ENCODE peak calls at places on chromosomes 1 and 21, in four cellular contexts. One of them, this sample, is unnamed.

GRCh38 chr1:91078859-91079258 is 57.0 kb upstream of the ZNF644 start:
- DNase-seq in neural crest cell: no peak
- DNase-seq in glutamatergic neuron: no peak
- DNase-seq in body of pancreas: no peak
- DNase-seq in this sample: no peak

GRCh38 chr1:161962094-161962887 is 61.4 kb downstream of the OLFML2B start:
- DNase-seq in neural crest cell: no peak
- DNase-seq in glutamatergic neuron: no peak
- DNase-seq in body of pancreas: no peak
- DNase-seq in this sample: no peak

GRCh38 chr1:238916828-238917227 is 469.5 kb upstream of the CHRM3 start:
- DNase-seq in neural crest cell: no peak
- DNase-seq in glutamatergic neuron: no peak
- DNase-seq in body of pancreas: no peak
- DNase-seq in this sample: no peak

GRCh38 chr1:22323141-22323845 is 128.4 kb upstream of the ZBTB40 start:
- DNase-seq in neural crest cell: no peak
- DNase-seq in glutamatergic neuron: no peak
- DNase-seq in body of pancreas: no peak
- DNase-seq in this sample: no peak

GRCh38 chr21:29710498-29710897 is 229.3 kb downstream of the GRIK1 start:
- DNase-seq in neural crest cell: no peak
- DNase-seq in glutamatergic neuron: no peak
- DNase-seq in body of pancreas: no peak
- DNase-seq in this sample: no peak

GRCh38 chr21:45415188-45415942 is 10.4 kb downstream of the COL18A1 start:
- DNase-seq in neural crest cell: no peak
- DNase-seq in glutamatergic neuron: peak; percentile 13
- DNase-seq in body of pancreas: peak; percentile 10
- DNase-seq in this sample: no peak

GRCh38 chr21:34537838-34538237 is 25.8 kb upstream of the KCNE1 start:
- DNase-seq in neural crest cell: no peak
- DNase-seq in glutamatergic neuron: no peak
- DNase-seq in body of pancreas: no peak
- DNase-seq in this sample: no peak

GRCh38 chr1:118871510-118872240 is 116.5 kb downstream of the TBX15 start:
- DNase-seq in neural crest cell: no peak
- DNase-seq in glutamatergic neuron: no peak
- DNase-seq in body of pancreas: no peak
- DNase-seq in this sample: no peak

GRCh38 chr1:223487514-223488259 is 94.5 kb downstream of the CCDC185 start:
- DNase-seq in neural crest cell: no peak
- DNase-seq in glutamatergic neuron: no peak
- DNase-seq in body of pancreas: no peak
- DNase-seq in this sample: no peak

GRCh38 chr21:46515109-46515508 is 56.4 kb downstream of the DIP2A start:
- DNase-seq in neural crest cell: no peak
- DNase-seq in glutamatergic neuron: no peak
- DNase-seq in body of pancreas: peak; percentile 82
- DNase-seq in this sample: no peak

GRCh38 chr21:38384246-38384576 is 114.1 kb downstream of the ERG start:
- DNase-seq in neural crest cell: no peak
- DNase-seq in glutamatergic neuron: no peak
- DNase-seq in body of pancreas: no peak
- DNase-seq in this sample: no peak

GRCh38 chr1:67978988-67979516 is 71.4 kb downstream of the DIRAS3 start:
- DNase-seq in neural crest cell: no peak
- DNase-seq in glutamatergic neuron: no peak
- DNase-seq in body of pancreas: no peak
- DNase-seq in this sample: no peak

GRCh38 chr1:173561263-173561662 is 41.6 kb downstream of the SLC9C2 start:
- DNase-seq in neural crest cell: no peak
- DNase-seq in glutamatergic neuron: no peak
- DNase-seq in body of pancreas: no peak
- DNase-seq in this sample: no peak

GRCh38 chr1:156504062-156504813 is 3.7 kb upstream of the MEF2D start:
- DNase-seq in neural crest cell: no peak
- DNase-seq in glutamatergic neuron: no peak
- DNase-seq in body of pancreas: no peak
- DNase-seq in this sample: no peak

GRCh38 chr1:175097361-175097760 is 29.7 kb downstream of the TNN start:
- DNase-seq in neural crest cell: no peak
- DNase-seq in glutamatergic neuron: no peak
- DNase-seq in body of pancreas: no peak
- DNase-seq in this sample: no peak

GRCh38 chr1:32871364-32872188 is 864 bp upstream of the FNDC5 start:
- DNase-seq in neural crest cell: no peak
- DNase-seq in glutamatergic neuron: no peak
- DNase-seq in body of pancreas: no peak
- DNase-seq in this sample: no peak

GRCh38 chr1:221397606-221398005 is 344.3 kb downstream of the DUSP10 start:
- DNase-seq in neural crest cell: no peak
- DNase-seq in glutamatergic neuron: no peak
- DNase-seq in body of pancreas: no peak
- DNase-seq in this sample: no peak

GRCh38 chr1:165531021-165531420 is 12.8 kb upstream of the LRRC52 start:
- DNase-seq in neural crest cell: no peak
- DNase-seq in glutamatergic neuron: no peak
- DNase-seq in body of pancreas: peak; percentile 40
- DNase-seq in this sample: no peak

GRCh38 chr1:17281775-17282181 is 26.2 kb upstream of the PADI4 start:
- DNase-seq in neural crest cell: no peak
- DNase-seq in glutamatergic neuron: no peak
- DNase-seq in body of pancreas: no peak
- DNase-seq in this sample: peak; percentile 79

GRCh38 chr1:33680281-33680840 is 183.5 kb upstream of the HMGB4 start:
- DNase-seq in neural crest cell: no peak
- DNase-seq in glutamatergic neuron: no peak
- DNase-seq in body of pancreas: no peak
- DNase-seq in this sample: no peak

GRCh38 chr1:212228591-212229119 is 56.6 kb upstream of the PPP2R5A start:
- DNase-seq in neural crest cell: no peak
- DNase-seq in glutamatergic neuron: no peak
- DNase-seq in body of pancreas: peak; percentile 85
- DNase-seq in this sample: no peak

GRCh38 chr1:99429754-99430153 is 165.5 kb downstream of the PLPPR4 start:
- DNase-seq in neural crest cell: no peak
- DNase-seq in glutamatergic neuron: no peak
- DNase-seq in body of pancreas: no peak
- DNase-seq in this sample: no peak

GRCh38 chr1:97934491-97934890 is 13.7 kb upstream of the DPYD start:
- DNase-seq in neural crest cell: no peak
- DNase-seq in glutamatergic neuron: no peak
- DNase-seq in body of pancreas: no peak
- DNase-seq in this sample: no peak

GRCh38 chr1:177286396-177286795 is 115.6 kb downstream of the BRINP2 start:
- DNase-seq in neural crest cell: no peak
- DNase-seq in glutamatergic neuron: no peak
- DNase-seq in body of pancreas: no peak
- DNase-seq in this sample: no peak

GRCh38 chr1:37930246-37931142 is 16.4 kb downstream of the INPP5B start:
- DNase-seq in neural crest cell: no peak
- DNase-seq in glutamatergic neuron: no peak
- DNase-seq in body of pancreas: no peak
- DNase-seq in this sample: no peak

GRCh38 chr1:108679586-108680213 is 12.4 kb upstream of the PRPF38B start:
- DNase-seq in neural crest cell: no peak
- DNase-seq in glutamatergic neuron: no peak
- DNase-seq in body of pancreas: no peak
- DNase-seq in this sample: no peak

GRCh38 chr21:45818904-45819285 is 162.7 kb upstream of the COL6A1 start:
- DNase-seq in neural crest cell: no peak
- DNase-seq in glutamatergic neuron: no peak
- DNase-seq in body of pancreas: no peak
- DNase-seq in this sample: peak; percentile 90

GRCh38 chr1:37940299-37940947 is 6.4 kb downstream of the INPP5B start:
- DNase-seq in neural crest cell: no peak
- DNase-seq in glutamatergic neuron: no peak
- DNase-seq in body of pancreas: peak; percentile 55
- DNase-seq in this sample: no peak

GRCh38 chr1:225554216-225554812 is 98.6 kb downstream of the ENAH start:
- DNase-seq in neural crest cell: no peak
- DNase-seq in glutamatergic neuron: no peak
- DNase-seq in body of pancreas: no peak
- DNase-seq in this sample: no peak

GRCh38 chr1:94658221-94658620 is 116.7 kb upstream of the F3 start:
- DNase-seq in neural crest cell: no peak
- DNase-seq in glutamatergic neuron: no peak
- DNase-seq in body of pancreas: peak; percentile 49
- DNase-seq in this sample: no peak

GRCh38 chr21:34022557-34023335 is 50.6 kb upstream of the MRPS6 start:
- DNase-seq in neural crest cell: no peak
- DNase-seq in glutamatergic neuron: no peak
- DNase-seq in body of pancreas: no peak
- DNase-seq in this sample: peak; percentile 83

GRCh38 chr21:43761886-43762285 is 14.2 kb downstream of the CSTB start:
- DNase-seq in neural crest cell: no peak
- DNase-seq in glutamatergic neuron: no peak
- DNase-seq in body of pancreas: no peak
- DNase-seq in this sample: no peak

GRCh38 chr21:44596068-44596725 is 3.9 kb upstream of the KRTAP10-6 start:
- DNase-seq in neural crest cell: no peak
- DNase-seq in glutamatergic neuron: no peak
- DNase-seq in body of pancreas: no peak
- DNase-seq in this sample: no peak

GRCh38 chr1:211634461-211634860 is 41.0 kb downstream of the NEK2 start:
- DNase-seq in neural crest cell: no peak
- DNase-seq in glutamatergic neuron: no peak
- DNase-seq in body of pancreas: no peak
- DNase-seq in this sample: no peak

GRCh38 chr1:46248122-46248920 is 758 bp downstream of the RAD54L start:
- DNase-seq in neural crest cell: peak; percentile 24
- DNase-seq in glutamatergic neuron: peak; percentile 17
- DNase-seq in body of pancreas: peak; percentile 34
- DNase-seq in this sample: no peak

GRCh38 chr1:102919659-102920058 is 188.7 kb downstream of the COL11A1 start:
- DNase-seq in neural crest cell: no peak
- DNase-seq in glutamatergic neuron: no peak
- DNase-seq in body of pancreas: no peak
- DNase-seq in this sample: no peak

GRCh38 chr21:27677547-27677946 is 710.7 kb upstream of the ADAMTS5 start:
- DNase-seq in neural crest cell: no peak
- DNase-seq in glutamatergic neuron: no peak
- DNase-seq in body of pancreas: no peak
- DNase-seq in this sample: no peak

GRCh38 chr1:10033359-10033845 is 644 bp downstream of the UBE4B start:
- DNase-seq in neural crest cell: no peak
- DNase-seq in glutamatergic neuron: peak; percentile 21
- DNase-seq in body of pancreas: peak; percentile 56
- DNase-seq in this sample: peak; percentile 46

DNA sequence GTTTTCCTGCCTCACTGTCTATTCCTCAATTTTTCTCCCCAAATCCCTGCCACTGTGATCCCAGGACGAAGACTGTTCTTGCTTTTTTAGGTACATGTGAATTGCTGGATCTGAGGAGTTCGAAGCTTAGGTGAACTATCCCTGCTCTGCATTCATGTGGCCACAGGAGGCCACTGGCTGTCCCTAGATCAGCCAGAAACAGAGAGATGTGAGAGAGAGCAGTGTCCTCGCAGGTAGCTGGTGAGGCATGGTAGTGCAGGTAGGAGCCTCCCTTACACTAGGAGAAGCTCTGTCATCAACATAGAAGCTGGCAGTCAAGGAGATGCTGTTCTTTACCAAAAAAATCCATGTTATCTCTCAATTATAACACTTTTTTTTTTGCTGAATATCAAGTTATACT is 71.5 kb downstream of the USP24 start:
- DNase-seq in neural crest cell: no peak
- DNase-seq in glutamatergic neuron: no peak
- DNase-seq in body of pancreas: peak; percentile 11
- DNase-seq in this sample: no peak
- TF ChIP-seq CTCF in neural crest cell: peak; percentile 46
- TF ChIP-seq CTCF in glutamatergic neuron: no peak
- TF ChIP-seq CTCF in body of pancreas: no peak
- TF ChIP-seq CTCF in this sample: no peak

DNA sequence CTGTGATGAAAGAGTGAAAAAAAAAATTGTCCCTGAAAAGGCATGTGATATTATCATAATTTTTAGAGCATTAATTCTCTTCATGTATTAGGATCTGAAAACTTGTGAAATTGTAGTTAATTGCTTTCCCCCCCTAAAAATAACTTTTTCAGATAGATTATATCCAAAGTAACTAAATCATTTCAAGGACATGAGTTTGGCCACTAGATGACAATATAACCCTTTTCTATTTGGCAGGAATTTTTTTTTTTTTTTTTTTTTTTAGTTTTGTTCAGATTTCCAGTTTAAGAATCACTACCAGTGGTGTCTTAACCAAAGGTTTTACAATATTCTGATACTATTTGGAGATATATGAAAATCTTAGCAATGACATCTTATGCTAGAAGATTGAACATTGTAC is 370.8 kb downstream of the AMY1C start:
- DNase-seq in neural crest cell: no peak
- DNase-seq in glutamatergic neuron: no peak
- DNase-seq in body of pancreas: no peak
- DNase-seq in this sample: no peak
- TF ChIP-seq CTCF in neural crest cell: peak; percentile 34
- TF ChIP-seq CTCF in glutamatergic neuron: no peak
- TF ChIP-seq CTCF in body of pancreas: no peak
- TF ChIP-seq CTCF in this sample: no peak

GRCh38 chr1:234729566-234729965 is 119.6 kb upstream of the IRF2BP2 start:
- DNase-seq in neural crest cell: no peak
- DNase-seq in glutamatergic neuron: no peak
- DNase-seq in body of pancreas: no peak
- DNase-seq in this sample: no peak

GRCh38 chr1:234732260-234732659 is 122.3 kb upstream of the IRF2BP2 start:
- DNase-seq in neural crest cell: no peak
- DNase-seq in glutamatergic neuron: no peak
- DNase-seq in body of pancreas: no peak
- DNase-seq in this sample: no peak

GRCh38 chr1:234730110-234730509 is 120.1 kb upstream of the IRF2BP2 start:
- DNase-seq in neural crest cell: no peak
- DNase-seq in glutamatergic neuron: no peak
- DNase-seq in body of pancreas: no peak
- DNase-seq in this sample: no peak

GRCh38 chr1:234731371-234732085 is 121.5 kb upstream of the IRF2BP2 start:
- DNase-seq in neural crest cell: no peak
- DNase-seq in glutamatergic neuron: no peak
- DNase-seq in body of pancreas: no peak
- DNase-seq in this sample: peak; percentile 78

GRCh38 chr1:234730542-234731370 is 120.8 kb upstream of the IRF2BP2 start:
- DNase-seq in neural crest cell: no peak
- DNase-seq in glutamatergic neuron: no peak
- DNase-seq in body of pancreas: no peak
- DNase-seq in this sample: no peak
- TF ChIP-seq CTCF in neural crest cell: no peak
- TF ChIP-seq CTCF in glutamatergic neuron: no peak
- TF ChIP-seq CTCF in body of pancreas: no peak
- TF ChIP-seq CTCF in this sample: no peak

GRCh38 chr1:42957880-42958487 is 684 bp downstream of the SLC2A1 start:
- DNase-seq in neural crest cell: peak; percentile 53
- DNase-seq in glutamatergic neuron: peak; percentile 74
- DNase-seq in body of pancreas: peak; percentile 66
- DNase-seq in this sample: no peak
- TF ChIP-seq CTCF in neural crest cell: no peak
- TF ChIP-seq CTCF in glutamatergic neuron: no peak
- TF ChIP-seq CTCF in body of pancreas: no peak
- TF ChIP-seq CTCF in this sample: no peak